ENCODE peak calls at places on chromosomes 11 and 22, in nine cellular contexts. L is MM.1S, Q is gastrocnemius medialis, I is left ventricle myocardium inferior, V is bronchial epithelial cell, J is HCT116, A is mammary epithelial cell, Y is activated B cell treated with CpG ODN at 0.5 μM for 24 hours, F is AG09309. S is an unnamed sample.

GRCh38 chr22:21992593-21993237 is 10.1 kb upstream of the TOP3B start:
- DNase-seq in Q (no peak), A (no peak), F (no peak), V (no peak), L (no peak), Y (no peak), J (no peak), I (no peak), S (no peak)

GRCh38 chr11:124783002-124783401 is 17.2 kb downstream of the MSANTD2 start:
- DNase-seq in I (no peak), F (no peak), Y (no peak), J (no peak), L (no peak), A (no peak), V (no peak), Q (no peak), S (no peak)

GRCh38 chr11:102806296-102806695 is 8.3 kb upstream of the MMP1 start:
- DNase-seq in A (no peak), Y (no peak), Q (no peak), L (no peak), V (no peak), J (no peak), I (no peak), F (no peak), S (no peak)

GRCh38 chr11:62805991-62806441 is 776 bp upstream of the NXF1 start:
- DNase-seq in L (peak), V (no peak), A (no peak), J (no peak), Q (no peak), I (no peak), F (no peak), Y (no peak), S (no peak)

GRCh38 chr11:1773711-1774550 is 10.2 kb upstream of the CTSD start:
- DNase-seq in Q (no peak), L (no peak), F (no peak), I (no peak), Y (no peak), J (no peak), V (no peak), A (no peak), S (no peak)

GRCh38 chr11:102842930-102843329 is 479 bp downstream of the MMP3 start:
- DNase-seq in V (no peak), L (no peak), Q (no peak), J (no peak), I (no peak), F (no peak), A (no peak), Y (no peak), S (no peak)

GRCh38 chr11:32374261-32374711 is 61.1 kb downstream of the WT1 start:
- DNase-seq in Y (no peak), V (no peak), A (no peak), Q (no peak), F (no peak), L (peak), J (peak), I (no peak), S (no peak)

GRCh38 chr11:3037041-3037944 is 19.9 kb downstream of the CARS1 start:
- DNase-seq in A (peak), L (peak), J (peak), F (no peak), V (peak), Y (peak), Q (peak), I (peak), S (peak)

GRCh38 chr22:18057568-18058209 is 20.1 kb upstream of the PEX26 start:
- DNase-seq in F (peak), Y (peak), V (peak), L (peak), Q (peak), I (no peak), J (peak), A (peak), S (no peak)

GRCh38 chr11:33970984-33971466 is 79.1 kb upstream of the LMO2 start:
- DNase-seq in L (no peak), I (no peak), A (peak), V (peak), Y (no peak), Q (peak), F (peak), J (peak), S (no peak)

GRCh38 chr22:35949243-35949642 is 79.4 kb downstream of the RBFOX2 start:
- DNase-seq in Q (no peak), Y (no peak), I (no peak), F (no peak), L (no peak), A (no peak), V (no peak), J (no peak), S (no peak)

GRCh38 chr22:35956850-35957249 is 71.8 kb downstream of the RBFOX2 start:
- DNase-seq in V (no peak), Y (no peak), I (no peak), F (no peak), Q (no peak), J (no peak), L (no peak), A (no peak), S (no peak)

GRCh38 chr22:35950262-35950661 is 78.4 kb downstream of the RBFOX2 start:
- DNase-seq in F (no peak), L (no peak), I (no peak), J (no peak), Y (no peak), A (no peak), Q (no peak), V (no peak), S (no peak)

GRCh38 chr22:35955546-35955945 is 73.1 kb downstream of the RBFOX2 start:
- DNase-seq in I (no peak), F (no peak), L (no peak), V (no peak), Y (no peak), A (no peak), Q (no peak), J (no peak), S (no peak)

DNA sequence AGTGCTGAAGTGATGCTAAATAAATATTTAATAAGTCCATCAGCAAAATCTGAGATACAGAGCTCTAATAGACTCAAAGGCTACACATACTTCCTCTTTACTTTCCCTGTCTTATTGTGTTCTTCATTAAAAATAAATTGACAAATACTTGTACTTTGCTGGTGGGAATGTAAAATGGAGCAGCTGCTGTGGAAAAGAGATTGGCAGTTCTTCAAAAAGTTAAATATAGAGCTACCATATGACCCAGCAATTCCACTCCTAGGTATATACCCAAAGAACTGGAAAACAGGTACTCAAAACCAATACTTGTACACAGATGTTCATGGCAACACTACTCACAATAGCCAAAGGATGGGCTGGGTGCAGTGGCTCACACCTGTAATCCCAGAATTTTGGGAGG is 76.0 kb downstream of the RBFOX2 start:
- DNase-seq in F (no peak), I (no peak), V (no peak), Y (no peak), L (no peak), J (no peak), A (no peak), Q (no peak), S (no peak)
- TF ChIP-seq CTCF in F (no peak), I (no peak), V (no peak), Y (no peak), L (no peak), J (no peak), A (no peak), Q (no peak), S (no peak)

DNA sequence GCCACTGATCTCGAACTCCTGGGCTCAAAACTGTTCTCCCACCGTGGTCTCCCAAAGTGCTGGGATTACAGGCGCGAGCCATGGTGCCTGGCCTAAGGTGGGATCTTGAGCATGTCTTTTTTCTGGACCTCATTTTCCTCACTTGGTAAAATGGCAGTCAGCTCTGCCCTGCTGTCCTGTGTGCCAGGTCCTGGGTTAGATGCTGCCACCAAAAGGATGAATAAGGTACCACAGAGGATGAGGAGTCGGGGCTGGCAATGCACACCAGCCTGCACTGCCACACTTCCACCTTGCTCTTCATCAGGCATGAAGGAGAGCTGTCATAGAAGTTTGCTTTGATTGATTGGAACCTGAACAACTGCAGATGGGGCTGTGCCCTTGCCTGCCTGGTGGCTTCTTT is 32.3 kb downstream of the ACO2 start:
- DNase-seq in Q (no peak), A (no peak), I (no peak), Y (no peak), V (peak), J (no peak), F (no peak), L (no peak), S (no peak)
- TF ChIP-seq CTCF in Q (no peak), A (peak), I (no peak), Y (no peak), V (peak), J (peak), F (no peak), L (peak), S (no peak)

DNA sequence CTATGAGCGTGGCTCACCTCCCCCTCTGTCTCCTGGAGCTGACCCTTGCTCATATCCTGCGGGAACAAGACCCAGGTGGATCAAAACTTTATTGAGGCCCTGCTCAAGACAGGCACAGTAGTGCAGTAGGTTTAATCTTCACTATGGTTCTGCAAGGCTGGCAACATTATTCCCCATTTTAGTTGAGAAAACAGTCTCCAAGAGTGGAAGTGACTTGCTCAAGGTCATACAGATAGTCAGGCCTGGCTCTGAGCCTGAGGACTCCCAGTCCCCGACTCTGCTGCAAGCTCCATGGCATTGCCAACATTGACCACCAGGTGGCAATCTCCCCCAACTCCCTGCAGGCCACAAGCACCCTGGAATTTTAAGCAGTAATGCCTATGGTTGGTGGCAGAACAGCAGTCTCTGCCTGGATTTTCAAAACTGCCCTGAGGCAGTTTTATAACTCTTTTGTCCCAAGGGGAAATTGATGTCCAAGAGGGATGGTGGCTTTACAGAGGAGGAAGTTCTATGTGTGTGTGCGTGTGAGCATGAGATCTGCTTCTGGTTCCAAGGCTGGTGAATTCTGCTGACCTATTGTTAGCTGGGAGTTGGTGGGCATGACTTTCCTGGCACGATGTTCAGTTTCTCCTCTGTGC is 34.1 kb downstream of the NEU3 start:
- DNase-seq in J (peak), Q (peak), A (peak), L (peak), I (peak), F (peak), Y (peak), V (peak), S (peak)
- TF ChIP-seq CTCF in J (peak), Q (peak), A (peak), L (peak), I (peak), F (peak), Y (peak), V (peak), S (peak)

DNA sequence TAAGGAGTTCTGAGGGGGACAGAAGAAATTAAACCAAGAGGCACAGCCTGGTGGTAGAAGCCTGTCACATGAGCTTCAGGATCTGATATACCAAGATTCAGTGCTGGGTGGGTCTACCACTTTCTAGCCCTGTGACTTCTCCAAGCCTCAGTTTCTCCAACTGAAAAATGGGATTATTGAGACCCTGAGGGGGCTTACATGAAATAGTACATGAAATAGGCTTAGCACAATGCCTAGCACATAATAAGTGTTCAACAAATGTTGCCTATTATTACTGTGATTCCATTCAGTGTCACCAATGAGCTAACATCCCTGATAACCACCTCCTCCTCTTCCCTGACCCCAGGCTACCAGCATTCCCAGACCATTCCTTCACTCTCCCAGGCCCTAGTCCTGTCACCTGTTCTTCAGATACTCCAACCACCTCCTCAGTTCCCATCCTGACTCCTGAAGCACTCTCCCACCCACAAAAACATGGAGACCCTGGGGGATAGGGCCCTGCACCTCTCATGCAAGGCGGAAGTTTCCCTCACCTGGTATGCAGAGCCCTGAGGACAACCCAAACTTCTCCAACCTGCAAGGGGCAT is 1.8 kb downstream of the TNKS1BP1 start:
- DNase-seq in V (peak), A (no peak), L (no peak), J (no peak), F (no peak), Y (no peak), I (no peak), Q (no peak), S (no peak)
- TF ChIP-seq CTCF in V (peak), A (no peak), L (no peak), J (no peak), F (no peak), Y (no peak), I (no peak), Q (no peak), S (no peak)

GRCh38 chr11:12403122-12403994 is 26.0 kb downstream of the PARVA start:
- DNase-seq in I (no peak), Q (no peak), Y (no peak), V (peak), F (no peak), A (no peak), J (no peak), L (no peak), S (no peak)

GRCh38 chr11:12402691-12403120 is 25.3 kb downstream of the PARVA start:
- DNase-seq in J (no peak), L (no peak), Y (no peak), Q (no peak), I (no peak), F (no peak), V (no peak), A (no peak), S (no peak)

GRCh38 chr11:12404461-12404860 is 27.1 kb downstream of the PARVA start:
- DNase-seq in Y (no peak), F (no peak), Q (no peak), A (no peak), V (no peak), J (no peak), L (no peak), I (peak), S (no peak)

GRCh38 chr11:12403995-12404345 is 26.6 kb downstream of the PARVA start:
- DNase-seq in L (no peak), Q (no peak), J (no peak), F (no peak), A (no peak), V (no peak), Y (no peak), I (no peak), S (no peak)

GRCh38 chr11:12402027-12402426 is 24.7 kb downstream of the PARVA start:
- DNase-seq in Q (no peak), J (no peak), Y (no peak), V (no peak), A (no peak), L (no peak), I (no peak), F (no peak), S (no peak)
- TF ChIP-seq CTCF in Q (no peak), J (no peak), Y (no peak), V (no peak), A (no peak), L (no peak), I (no peak), F (no peak), S (no peak)

DNA sequence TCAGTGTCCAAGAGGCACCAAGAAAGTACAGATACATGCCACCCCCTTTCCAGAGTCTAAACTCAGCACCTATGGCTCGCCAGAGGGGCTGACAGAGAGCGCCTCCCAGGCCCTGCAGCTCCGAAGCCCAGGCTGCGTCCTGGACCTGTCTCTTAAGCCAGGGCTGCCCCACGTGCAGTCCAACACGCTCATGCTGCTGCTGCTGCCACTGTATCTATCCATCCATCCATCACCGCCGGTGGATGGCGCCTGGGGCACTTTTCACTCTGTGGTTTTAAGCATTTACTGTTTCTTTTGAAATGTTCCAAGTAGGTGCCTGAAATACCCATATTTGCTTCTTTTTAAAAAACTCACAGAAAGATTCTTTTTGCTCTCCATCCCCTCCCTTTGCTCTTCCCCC is 41.8 kb downstream of the MACROD1 start:
- DNase-seq in L (no peak), V (peak), A (peak), F (no peak), Q (no peak), Y (no peak), J (no peak), I (no peak), S (no peak)
- TF ChIP-seq CTCF in L (no peak), V (no peak), A (no peak), F (no peak), Q (no peak), Y (no peak), J (no peak), I (no peak), S (no peak)

S was measured in natural killer cell.